ENCODE peak calls at places on chromosomes 2 and 18, in nine cellular contexts. V is right cardiac atrium, Y is choroid plexus epithelial cell, M is aorta, J is Panc1, A is heart right ventricle, Z is GM12864, G is GM12865, W is kidney epithelial cell. E is an unnamed sample.

GRCh38 chr18:35050638-35051287 is 9.6 kb downstream of the MAPRE2 start:
- DNase-seq in V (no peak), Y (peak), M (no peak), J (no peak), A (no peak), Z (no peak), G (peak), W (no peak), E (no peak)

GRCh38 chr2:96977631-96978195 is 8.7 kb downstream of the FAM178B start:
- DNase-seq in V (no peak), Y (peak), M (no peak), J (peak), A (no peak), Z (no peak), G (no peak), W (peak), E (no peak)

GRCh38 chr18:36496022-36496421 is 198.5 kb downstream of the FHOD3 start:
- DNase-seq in V (no peak), Y (no peak), M (no peak), J (no peak), A (no peak), Z (no peak), G (peak), W (no peak), E (no peak)

GRCh38 chr2:117771969-117772630 is 42.4 kb upstream of the DDX18 start:
- DNase-seq in V (no peak), Y (peak), M (no peak), J (no peak), A (no peak), Z (no peak), G (peak), W (no peak), E (peak)

GRCh38 chr2:159053186-159054031 is 85.0 kb downstream of the TANC1 start:
- DNase-seq in V (no peak), Y (peak), M (no peak), J (no peak), A (no peak), Z (no peak), G (no peak), W (no peak), E (peak)

GRCh38 chr2:29401994-29402393 is 286.8 kb downstream of the CLIP4 start:
- DNase-seq in V (no peak), Y (no peak), M (no peak), J (no peak), A (no peak), Z (no peak), G (no peak), W (no peak), E (no peak)

GRCh38 chr2:237194081-237194480 is 108.4 kb downstream of the COPS8 start:
- DNase-seq in V (no peak), Y (no peak), M (no peak), J (no peak), A (no peak), Z (no peak), G (no peak), W (no peak), E (no peak)

GRCh38 chr18:3790702-3791101 is 340.7 kb downstream of the TGIF1 start:
- DNase-seq in V (no peak), Y (no peak), M (no peak), J (no peak), A (no peak), Z (no peak), G (peak), W (no peak), E (no peak)

GRCh38 chr2:47070920-47071824 is 83.9 kb downstream of the STPG4 start:
- DNase-seq in V (peak), Y (peak), M (peak), J (no peak), A (peak), Z (peak), G (peak), W (peak), E (peak)

GRCh38 chr2:23523651-23524260 is 138.8 kb downstream of the KLHL29 start:
- DNase-seq in V (peak), Y (no peak), M (no peak), J (no peak), A (no peak), Z (no peak), G (no peak), W (no peak), E (no peak)

GRCh38 chr2:112876971-112877361 is 34.0 kb upstream of the IL37 start:
- DNase-seq in V (no peak), Y (no peak), M (no peak), J (no peak), A (no peak), Z (no peak), G (no peak), W (no peak), E (no peak)

GRCh38 chr2:46270384-46270783 is 26.8 kb upstream of the EPAS1 start:
- DNase-seq in V (no peak), Y (peak), M (no peak), J (no peak), A (no peak), Z (no peak), G (no peak), W (peak), E (no peak)

DNA sequence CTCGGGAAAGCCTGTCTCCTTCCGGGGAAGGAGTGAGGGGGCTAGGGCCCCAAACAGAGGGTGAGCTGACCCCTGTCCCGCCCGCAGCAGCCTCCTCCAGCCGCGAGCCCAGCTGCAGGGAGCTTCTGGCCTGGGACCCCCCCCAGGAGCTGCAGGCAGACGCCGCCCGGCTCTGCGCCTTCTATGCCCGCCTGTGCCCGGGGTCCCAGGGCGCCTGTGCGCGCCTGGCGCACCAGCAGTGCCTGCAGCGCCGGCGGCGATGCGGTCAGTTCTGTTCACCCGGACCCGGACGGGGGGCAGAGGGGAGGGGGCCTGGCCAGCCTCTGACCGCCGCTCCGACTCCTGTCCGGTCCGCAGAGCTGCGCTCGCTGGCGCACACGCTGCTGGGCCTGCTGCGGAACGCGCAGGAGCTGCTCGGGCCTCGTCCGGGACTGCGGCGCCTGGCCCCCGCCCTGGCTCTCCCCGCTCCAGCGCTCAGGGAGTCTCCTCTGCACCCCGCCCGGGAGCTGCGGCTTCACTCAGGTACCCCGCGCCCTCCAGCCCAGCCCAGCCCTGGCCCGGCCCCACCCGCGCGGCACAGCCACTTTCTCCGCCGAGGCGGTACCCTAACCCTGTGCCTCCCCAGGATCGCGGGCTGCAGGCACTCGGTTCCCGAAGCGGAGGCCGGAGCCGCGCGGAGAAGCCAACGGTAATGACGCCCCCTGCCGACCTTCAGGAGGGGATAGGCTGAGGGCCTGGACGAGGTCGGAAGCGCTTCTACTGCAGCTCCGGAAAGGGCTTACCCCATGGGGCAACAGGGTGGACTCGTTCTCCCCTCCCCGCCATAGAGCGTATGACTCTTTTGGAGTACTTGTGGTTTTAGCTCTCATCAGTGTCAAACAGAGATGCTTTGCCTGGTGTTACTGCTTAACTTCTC is 2.0 kb upstream of the CHRND start:
- DNase-seq in V (peak), Y (peak), M (no peak), J (no peak), A (no peak), Z (no peak), G (peak), W (no peak), E (no peak)
- H3K4me3 ChIP-seq in V (peak), Y (no peak), M (no peak), J (peak), A (peak), Z (no peak), G (no peak), W (peak), E (no peak)

GRCh38 chr2:69050802-69051201 is 37.8 kb downstream of the ANTXR1 start:
- DNase-seq in V (no peak), Y (no peak), M (no peak), J (no peak), A (no peak), Z (no peak), G (no peak), W (no peak), E (no peak)
- H3K4me3 ChIP-seq in V (no peak), Y (no peak), M (no peak), J (no peak), A (no peak), Z (no peak), G (no peak), W (no peak), E (no peak)

DNA sequence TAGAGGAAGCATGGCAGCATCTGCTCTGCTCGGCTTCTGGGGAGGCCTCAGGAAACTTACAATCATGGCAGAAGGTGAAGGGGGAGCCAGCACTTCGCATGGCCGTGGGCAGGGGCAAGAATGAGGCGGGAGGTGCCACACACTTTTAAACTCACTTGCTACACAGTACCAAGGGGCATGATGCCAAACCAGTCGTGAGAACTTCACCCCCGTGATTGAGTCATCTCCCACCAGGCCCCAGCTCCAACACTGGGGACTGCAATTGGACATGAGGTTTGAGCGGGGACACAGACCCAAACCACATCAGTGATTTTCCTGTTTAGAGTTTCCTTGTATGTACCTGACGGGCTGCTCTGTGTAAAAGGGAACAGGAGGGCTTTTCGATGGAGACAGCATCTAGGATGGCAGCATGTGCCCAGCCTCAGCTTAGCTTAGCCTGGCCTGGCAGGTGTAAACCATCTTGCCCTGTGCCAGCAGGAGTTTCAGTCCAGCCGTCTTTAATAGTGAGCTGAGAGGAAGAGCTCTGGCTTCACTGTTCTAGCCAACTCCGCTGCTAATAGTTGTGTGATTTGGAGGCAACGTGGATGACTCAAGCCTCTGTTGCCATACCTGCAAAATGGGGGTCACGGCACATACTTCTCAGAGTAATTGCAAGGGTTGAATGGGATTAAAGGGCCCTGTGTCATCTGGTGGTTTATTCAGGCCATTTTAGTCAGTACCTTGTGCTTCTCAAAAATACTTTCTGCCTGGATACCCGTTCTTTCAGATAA is 101.8 kb downstream of the ASAP2 start:
- DNase-seq in V (no peak), Y (no peak), M (no peak), J (no peak), A (no peak), Z (no peak), G (no peak), W (no peak), E (no peak)
- H3K4me3 ChIP-seq in V (no peak), Y (no peak), M (no peak), J (no peak), A (no peak), Z (no peak), G (no peak), W (no peak), E (no peak)

GRCh38 chr2:69946351-69947077 is 14.9 kb downstream of the ASPRV1 start:
- DNase-seq in V (no peak), Y (peak), M (no peak), J (peak), A (no peak), Z (peak), G (peak), W (peak), E (no peak)
- H3K4me3 ChIP-seq in V (no peak), Y (no peak), M (no peak), J (no peak), A (no peak), Z (no peak), G (no peak), W (no peak), E (no peak)

GRCh38 chr2:176127769-176128072 is 1.8 kb upstream of the HOXD8 start:
- DNase-seq in V (no peak), Y (no peak), M (no peak), J (no peak), A (no peak), Z (no peak), G (no peak), W (no peak), E (no peak)

GRCh38 chr2:176130153-176130916 is 830 bp downstream of the HOXD8 start:
- DNase-seq in V (peak), Y (no peak), M (peak), J (no peak), A (no peak), Z (no peak), G (no peak), W (no peak), E (no peak)

GRCh38 chr2:176129825-176130152 is 284 bp downstream of the HOXD8 start:
- DNase-seq in V (no peak), Y (no peak), M (peak), J (no peak), A (no peak), Z (no peak), G (no peak), W (no peak), E (no peak)

GRCh38 chr2:176128172-176129012 is 1.1 kb upstream of the HOXD8 start:
- DNase-seq in V (no peak), Y (no peak), M (no peak), J (no peak), A (no peak), Z (no peak), G (no peak), W (no peak), E (no peak)

DNA sequence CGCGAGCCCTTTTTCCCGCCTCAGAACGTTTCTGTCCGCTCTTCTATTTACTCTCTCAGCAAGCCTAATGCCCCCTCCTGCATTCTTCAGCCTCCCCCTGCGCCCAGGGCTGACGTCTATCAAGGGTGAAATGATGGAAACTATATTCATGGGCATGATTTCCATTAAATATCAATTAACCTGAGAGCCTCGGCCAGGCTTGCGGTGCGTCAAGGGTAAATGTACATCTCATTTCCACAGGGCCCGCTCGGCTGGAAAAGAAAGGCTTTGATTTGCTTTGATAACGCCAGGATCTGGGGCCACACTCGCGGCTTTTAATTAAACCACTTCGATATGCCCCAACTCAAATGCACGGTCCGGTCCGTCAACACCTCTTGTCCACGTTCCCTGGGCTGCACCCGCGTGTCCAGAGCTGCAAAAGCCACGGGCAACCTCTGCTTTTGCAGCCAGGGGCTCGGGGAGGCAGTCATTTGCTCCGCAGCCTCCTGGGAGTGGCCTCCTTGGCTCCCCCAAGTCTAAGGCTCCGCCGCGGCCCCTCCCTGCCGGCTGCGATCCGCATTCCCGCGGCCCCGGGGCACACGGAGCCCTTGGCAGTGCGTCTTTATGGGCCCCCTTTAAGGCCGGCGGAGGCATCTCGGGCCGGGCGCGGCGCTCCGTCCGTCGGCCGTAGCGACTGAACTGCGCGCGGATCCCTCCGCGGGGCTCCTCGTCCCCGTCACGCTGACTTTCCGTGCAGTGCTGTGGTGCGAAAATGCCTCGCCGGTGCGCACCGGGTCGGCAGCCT is at the start of gene HOXD8:
- DNase-seq in V (peak), Y (no peak), M (peak), J (no peak), A (no peak), Z (no peak), G (no peak), W (no peak), E (no peak)
- H3K4me3 ChIP-seq in V (peak), Y (no peak), M (peak), J (peak), A (peak), Z (no peak), G (no peak), W (peak), E (peak)

GRCh38 chr2:187404431-187405110 is 43.5 kb downstream of the CALCRL start:
- DNase-seq in V (no peak), Y (peak), M (no peak), J (no peak), A (no peak), Z (no peak), G (no peak), W (no peak), E (no peak)
- H3K4me3 ChIP-seq in V (peak), Y (peak), M (no peak), J (no peak), A (peak), Z (no peak), G (no peak), W (no peak), E (no peak)

DNA sequence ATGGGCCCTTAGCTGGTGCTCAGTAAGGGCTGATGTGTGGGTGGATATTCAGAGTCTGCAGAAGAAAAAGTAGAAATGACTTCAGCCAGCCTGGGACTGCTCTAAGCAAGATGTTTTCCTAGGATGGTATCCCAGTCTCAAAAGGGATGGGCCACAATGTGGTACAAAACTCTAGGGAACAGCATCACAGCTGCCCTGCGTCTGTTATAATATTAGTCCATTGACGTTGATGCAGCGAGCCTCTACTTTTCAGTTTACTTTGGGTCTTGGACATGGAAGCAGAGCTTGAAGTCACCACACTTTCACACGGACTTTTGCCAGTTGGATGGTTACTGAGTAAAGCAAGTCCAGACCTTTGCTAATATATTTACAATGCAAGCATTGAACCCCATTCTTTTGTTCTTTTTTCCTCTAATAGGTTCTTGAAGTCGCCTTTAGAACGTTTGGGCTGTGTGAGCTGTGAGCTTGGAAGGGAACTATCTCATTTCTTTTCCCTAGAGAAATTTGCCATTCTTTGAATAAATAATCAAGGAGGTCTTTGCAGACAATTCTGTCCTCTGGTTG is 105.7 kb downstream of the RDH14 start:
- DNase-seq in V (peak), Y (no peak), M (no peak), J (no peak), A (peak), Z (no peak), G (no peak), W (no peak), E (no peak)
- H3K4me3 ChIP-seq in V (no peak), Y (no peak), M (no peak), J (no peak), A (no peak), Z (no peak), G (no peak), W (no peak), E (no peak)

GRCh38 chr18:74820160-74820780 is 222.6 kb downstream of the ZNF407 start:
- DNase-seq in V (no peak), Y (no peak), M (no peak), J (no peak), A (no peak), Z (no peak), G (no peak), W (no peak), E (no peak)

GRCh38 chr18:74819433-74820059 is 221.9 kb downstream of the ZNF407 start:
- DNase-seq in V (no peak), Y (peak), M (no peak), J (no peak), A (no peak), Z (no peak), G (peak), W (no peak), E (no peak)

GRCh38 chr18:74817576-74817975 is 219.9 kb downstream of the ZNF407 start:
- DNase-seq in V (no peak), Y (no peak), M (no peak), J (no peak), A (no peak), Z (no peak), G (no peak), W (no peak), E (no peak)

GRCh38 chr18:74818776-74819175 is 221.1 kb downstream of the ZNF407 start:
- DNase-seq in V (no peak), Y (peak), M (no peak), J (no peak), A (no peak), Z (no peak), G (no peak), W (no peak), E (no peak)
- H3K4me3 ChIP-seq in V (no peak), Y (no peak), M (no peak), J (no peak), A (no peak), Z (no peak), G (no peak), W (no peak), E (no peak)

GRCh38 chr2:207143474-207144190 is 22.1 kb downstream of the KLF7 start:
- DNase-seq in V (peak), Y (peak), M (peak), J (no peak), A (peak), Z (no peak), G (peak), W (no peak), E (no peak)
- H3K4me3 ChIP-seq in V (peak), Y (peak), M (no peak), J (no peak), A (peak), Z (peak), G (peak), W (no peak), E (no peak)

DNA sequence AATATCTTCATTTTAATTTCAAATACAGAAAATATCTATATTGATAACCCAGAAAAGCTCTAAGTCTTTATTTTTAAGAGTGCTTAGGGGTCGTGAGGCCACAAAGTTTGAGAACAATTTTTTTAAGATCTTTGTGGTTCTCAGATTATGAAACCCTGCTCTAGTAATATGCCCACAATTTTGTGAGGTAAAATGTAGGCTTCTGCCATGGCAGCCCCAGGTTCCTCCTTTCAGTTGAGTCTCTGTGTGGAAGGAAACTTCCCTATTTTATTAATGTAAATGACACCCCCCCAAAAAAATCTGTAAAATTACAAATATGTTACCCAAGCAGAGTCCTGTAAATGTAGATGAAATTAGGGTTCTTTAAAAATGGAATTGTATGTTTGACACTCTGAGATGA is 600.5 kb downstream of the SATB2 start:
- DNase-seq in V (no peak), Y (no peak), M (no peak), J (no peak), A (no peak), Z (no peak), G (no peak), W (no peak), E (no peak)
- H3K4me3 ChIP-seq in V (no peak), Y (no peak), M (no peak), J (no peak), A (no peak), Z (no peak), G (no peak), W (no peak), E (no peak)